ENCODE peak calls at places on chromosome 2, in eight cellular contexts. U is A549, J is H1, N is sigmoid colon, O is ovary, T is transverse colon, C is esophagus muscularis mucosa, E is SK-N-SH. M is an unnamed sample.

GRCh38 chr2:138329591-138329990 is 172.0 kb upstream of the SPOPL start:
- DNase-seq in C (no peak), U (no peak), T (no peak), J (no peak), E (no peak), O (no peak), N (no peak), M (no peak)

GRCh38 chr2:183186296-183186695 is 62.1 kb downstream of the NUP35 start:
- DNase-seq in J (no peak), T (no peak), N (no peak), O (no peak), C (no peak), E (no peak), U (no peak), M (no peak)

GRCh38 chr2:225052703-225053102 is 10.4 kb upstream of the DOCK10 start:
- DNase-seq in U (no peak), J (no peak), C (no peak), O (no peak), N (no peak), T (no peak), E (no peak), M (no peak)

GRCh38 chr2:68287580-68288441 is 31.9 kb downstream of the CNRIP1 start:
- DNase-seq in C (no peak), E (no peak), T (no peak), U (no peak), N (no peak), O (peak; percentile 25), J (no peak), M (peak; percentile 66)

GRCh38 chr2:17894005-17894404 is 15.5 kb downstream of the KCNS3 start:
- DNase-seq in U (no peak), T (no peak), O (no peak), C (peak; percentile 57), E (no peak), J (no peak), N (no peak), M (no peak)

GRCh38 chr2:10258326-10258725 is 44.4 kb upstream of the HPCAL1 start:
- DNase-seq in E (no peak), U (no peak), O (no peak), C (no peak), T (no peak), J (no peak), N (peak; percentile 21), M (no peak)

GRCh38 chr2:55460562-55460961 is 40.9 kb upstream of the CCDC88A start:
- DNase-seq in E (no peak), U (no peak), T (no peak), O (no peak), C (no peak), N (no peak), J (no peak), M (no peak)

GRCh38 chr2:181517685-181518301 is 60.6 kb downstream of the ITGA4 start:
- DNase-seq in C (no peak), T (peak; percentile 9), E (no peak), J (no peak), N (no peak), O (no peak), U (no peak), M (no peak)

GRCh38 chr2:135662088-135662487 is 79.6 kb upstream of the UBXN4 start:
- DNase-seq in C (no peak), E (no peak), O (no peak), T (no peak), J (no peak), U (no peak), N (no peak), M (no peak)

GRCh38 chr2:222309361-222309760 is 10.6 kb upstream of the PAX3 start:
- DNase-seq in U (no peak), N (no peak), J (no peak), C (no peak), T (no peak), O (no peak), E (no peak), M (no peak)

GRCh38 chr2:127576433-127577207 is 41.1 kb downstream of the MYO7B start:
- DNase-seq in U (no peak), N (peak; percentile 75), J (no peak), E (peak; percentile 82), T (no peak), C (peak; percentile 88), O (no peak), M (peak; percentile 77)

GRCh38 chr2:231494669-231495068 is 30.4 kb upstream of the NCL start:
- DNase-seq in U (no peak), N (no peak), J (no peak), O (no peak), T (no peak), C (no peak), E (no peak), M (no peak)

GRCh38 chr2:28408764-28409599 is 16.3 kb downstream of the FOSL2 start:
- DNase-seq in T (peak; percentile 61), E (no peak), N (peak; percentile 68), U (no peak), O (no peak), J (no peak), C (no peak), M (no peak)

GRCh38 chr2:75064691-75065396 is 106.4 kb downstream of the POLE4 start:
- DNase-seq in U (peak; percentile 58), T (peak; percentile 55), E (peak; percentile 63), O (peak; percentile 22), N (peak; percentile 65), J (no peak), C (no peak), M (peak; percentile 65)

GRCh38 chr2:108145551-108145950 is 94.2 kb upstream of the SULT1C3 start:
- DNase-seq in T (no peak), C (no peak), E (no peak), O (no peak), U (no peak), J (no peak), N (no peak), M (no peak)
- TF ChIP-seq EP300 in T (no peak), C (no peak), E (peak; percentile 80), O (no peak), U (no peak), J (no peak), N (no peak), M (no peak)

GRCh38 chr2:57080035-57080434 is 896.2 kb downstream of the CCDC85A start:
- DNase-seq in O (no peak), T (no peak), N (no peak), U (peak; percentile 17), E (no peak), C (no peak), J (no peak), M (no peak)

GRCh38 chr2:57076856-57077255 is 893.1 kb downstream of the CCDC85A start:
- DNase-seq in O (no peak), E (no peak), N (no peak), J (no peak), U (no peak), C (no peak), T (no peak), M (no peak)

DNA sequence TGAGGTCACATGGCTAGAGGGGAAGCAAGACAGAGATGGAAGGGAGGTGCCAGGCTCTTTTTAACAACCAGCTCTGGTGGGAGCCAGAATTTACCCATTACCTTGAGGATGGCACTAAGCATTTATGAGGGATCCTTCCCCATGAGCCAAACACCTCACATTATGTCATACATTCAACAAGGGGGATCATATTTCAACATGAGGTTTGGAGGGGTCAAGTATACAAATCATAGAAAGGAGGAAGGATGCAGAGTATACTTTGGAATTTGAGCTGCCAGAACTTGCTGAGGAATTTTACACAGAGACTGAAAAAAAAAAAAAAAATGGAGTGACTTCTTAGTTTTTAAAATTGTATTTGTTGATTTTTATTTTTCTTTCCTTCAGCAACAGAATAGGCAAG is 891.4 kb downstream of the CCDC85A start:
- DNase-seq in C (no peak), O (no peak), T (no peak), N (no peak), J (no peak), E (no peak), U (no peak), M (no peak)
- H3K4me1 ChIP-seq in C (no peaks in the 10 kb centered on the region), O (no peaks in the 10 kb centered on the region), T (no peaks in the 10 kb centered on the region), N (no peaks in the 10 kb centered on the region), J (no peaks in the 10 kb centered on the region), E (peaks cover 4% of the 10 kb centered on the region), U (peaks cover 9% of the 10 kb centered on the region), M (no peaks in the 10 kb centered on the region)

GRCh38 chr2:240820607-240821428 is 799 bp upstream of the KIF1A start:
- DNase-seq in J (no peak), T (no peak), N (no peak), U (peak; percentile 44), O (no peak), C (no peak), E (peak; percentile 78), M (peak; percentile 77)
- H3K4me3 ChIP-seq in J (peak overlapping the region; percentile 65), T (no peak overlapping the region), N (peak overlapping the region; percentile 38), U (peak overlapping the region; percentile 58), O (no peak overlapping the region), C (peak overlapping the region; percentile 39), E (peak overlapping the region; percentile 43), M (peak overlapping the region; percentile 13)

GRCh38 chr2:96687711-96688640 is 45.4 kb downstream of the FER1L5 start:
- DNase-seq in E (no peak), T (no peak), O (no peak), U (no peak), C (no peak), N (peak; percentile 48), J (no peak), M (no peak)
- TF ChIP-seq EP300 in E (no peak), T (no peak), O (no peak), U (no peak), C (no peak), N (no peak), J (no peak), M (no peak)

GRCh38 chr2:70087703-70088507 is 628 bp downstream of the PCBP1 start:
- DNase-seq in T (peak; percentile 62), C (no peak), O (peak; percentile 44), N (peak; percentile 84), E (peak; percentile 65), J (no peak), U (peak; percentile 74), M (peak; percentile 88)

GRCh38 chr2:70089946-70090523 is 2.8 kb downstream of the PCBP1 start:
- DNase-seq in C (no peak), U (no peak), N (no peak), J (no peak), T (no peak), O (no peak), E (no peak), M (no peak)

GRCh38 chr2:70088508-70089219 is 1.4 kb downstream of the PCBP1 start:
- DNase-seq in T (no peak), C (no peak), N (no peak), J (no peak), E (peak; percentile 44), U (no peak), O (no peak), M (no peak)

GRCh38 chr2:70090706-70091334 is 3.5 kb downstream of the PCBP1 start:
- DNase-seq in J (no peak), O (no peak), T (no peak), N (peak; percentile 43), E (no peak), C (no peak), U (no peak), M (no peak)

DNA sequence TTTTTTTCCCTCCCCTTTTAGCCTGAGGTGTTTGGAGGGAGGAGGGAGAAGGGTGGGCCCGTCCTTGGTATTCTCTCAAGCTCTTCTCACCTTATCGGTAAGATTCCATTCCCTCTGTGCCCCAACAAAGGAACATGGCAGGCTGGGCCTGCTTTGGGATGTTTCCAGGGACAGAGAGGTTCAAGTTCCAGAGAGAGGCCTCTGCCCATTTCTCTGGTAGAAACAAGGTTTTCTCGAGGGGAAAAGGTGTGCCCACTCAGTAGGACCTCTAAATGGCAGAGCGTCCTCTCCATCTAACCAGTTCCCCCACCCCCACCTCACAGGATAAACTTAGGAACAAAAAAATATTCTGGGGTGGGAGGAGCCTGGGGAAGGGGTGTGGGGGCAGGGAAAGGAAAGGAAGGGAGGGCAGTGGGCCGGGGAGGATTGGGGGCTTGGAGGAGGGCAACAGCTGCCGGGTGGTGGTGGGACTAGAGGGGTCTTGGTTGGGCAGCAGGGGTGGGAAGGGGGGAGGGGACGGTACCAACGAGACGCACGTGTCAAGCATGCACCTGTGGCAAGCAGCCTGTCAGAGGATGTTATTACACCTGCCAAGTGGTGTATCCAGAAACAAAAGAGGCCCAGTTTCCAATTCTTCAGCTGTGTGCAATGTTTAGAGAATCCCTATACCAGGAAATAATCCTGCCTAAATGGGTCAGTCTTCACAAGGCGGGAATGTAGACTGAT is 2.1 kb downstream of the PCBP1 start:
- DNase-seq in E (peak; percentile 54), U (peak; percentile 39), C (no peak), O (no peak), T (no peak), N (peak; percentile 69), J (no peak), M (no peak)
- H3K4me1 ChIP-seq in E (peaks cover 21% of the 10 kb centered on the region), U (peaks cover 22% of the 10 kb centered on the region), C (peaks cover 50% of the 10 kb centered on the region), O (peaks cover 8% of the 10 kb centered on the region), T (peaks cover 16% of the 10 kb centered on the region), N (no peaks in the 10 kb centered on the region), J (peaks cover 3% of the 10 kb centered on the region), M (peaks cover 47% of the 10 kb centered on the region)

M was measured in upper lobe of left lung.